ENCODE peak calls at places on chromosomes 13 and 19, in ten cellular contexts. K is ascending aorta; V is mucosa of descending colon; O is CD8-positive, alpha-beta T cell; H is tibial artery; C is mammary epithelial cell; I is A549; Z is left ventricle myocardium inferior; G is GM23338; D is adipocyte. X is an unnamed sample.

GRCh38 chr13:64910061-64910460 is 2320.1 kb downstream of the PCDH9 start:
- DNase-seq in K (no peak), V (no peak), O (no peak), H (no peak), C (peak; percentile 43), I (no peak), Z (no peak), G (no peak), D (no peak), X (no peak)

GRCh38 chr13:36163809-36164308 is 32.7 kb upstream of the DCLK1 start:
- DNase-seq in K (peak; percentile 18), V (peak; percentile 9), O (no peak), H (peak; percentile 84), C (peak; percentile 84), I (no peak), Z (peak; percentile 66), G (peak; percentile 21), D (peak; percentile 92), X (no peak)

GRCh38 chr13:71021810-71022422 is 845.1 kb downstream of the DACH1 start:
- DNase-seq in K (no peak), V (no peak), O (no peak), H (no peak), C (no peak), I (no peak), Z (no peak), G (no peak), D (no peak), X (no peak)

GRCh38 chr13:110841846-110842245 is 73.0 kb downstream of the ANKRD10 start:
- DNase-seq in K (no peak), V (no peak), O (no peak), H (no peak), C (peak; percentile 77), I (no peak), Z (no peak), G (no peak), D (no peak), X (peak; percentile 12)

GRCh38 chr19:5001547-5002131 is 32.7 kb downstream of the KDM4B start:
- DNase-seq in K (no peak), V (peak; percentile 32), O (no peak), H (no peak), C (peak; percentile 25), I (peak; percentile 62), Z (no peak), G (peak; percentile 75), D (peak; percentile 65), X (peak; percentile 81)

GRCh38 chr19:2171349-2172145 is 7.8 kb downstream of the DOT1L start:
- DNase-seq in K (no peak), V (no peak), O (peak; percentile 72), H (no peak), C (no peak), I (no peak), Z (peak; percentile 73), G (peak; percentile 72), D (no peak), X (peak; percentile 83)

GRCh38 chr13:98068511-98068910 is 74.4 kb upstream of the FARP1 start:
- DNase-seq in K (no peak), V (no peak), O (no peak), H (no peak), C (peak; percentile 58), I (no peak), Z (no peak), G (no peak), D (no peak), X (no peak)

GRCh38 chr13:98879965-98880364 is 97.9 kb downstream of the DOCK9 start:
- DNase-seq in K (no peak), V (no peak), O (no peak), H (no peak), C (no peak), I (no peak), Z (no peak), G (no peak), D (no peak), X (no peak)

GRCh38 chr19:5024282-5024681 is 55.4 kb downstream of the KDM4B start:
- DNase-seq in K (no peak), V (no peak), O (no peak), H (no peak), C (no peak), I (no peak), Z (no peak), G (no peak), D (no peak), X (no peak)

GRCh38 chr13:109105899-109106298 is 476.5 kb downstream of the MYO16 start:
- DNase-seq in K (no peak), V (no peak), O (no peak), H (no peak), C (no peak), I (no peak), Z (no peak), G (no peak), D (peak; percentile 42), X (no peak)

GRCh38 chr13:32029684-32030083 is 1.9 kb upstream of the FRY start:
- DNase-seq in K (no peak), V (no peak), O (no peak), H (no peak), C (no peak), I (no peak), Z (no peak), G (no peak), D (no peak), X (no peak)

GRCh38 chr19:7658219-7658686 is 10.6 kb upstream of the RETN start:
- DNase-seq in K (no peak), V (no peak), O (no peak), H (no peak), C (no peak), I (no peak), Z (no peak), G (peak; percentile 63), D (no peak), X (no peak)

GRCh38 chr13:112782433-112783010 is 92.7 kb downstream of the ATP11A start:
- DNase-seq in K (no peak), V (no peak), O (peak; percentile 36), H (no peak), C (no peak), I (no peak), Z (no peak), G (no peak), D (no peak), X (no peak)

GRCh38 chr13:96958286-96958891 is 35.9 kb downstream of the OXGR1 start:
- DNase-seq in K (no peak), V (peak; percentile 56), O (no peak), H (no peak), C (peak; percentile 4), I (peak; percentile 31), Z (no peak), G (peak; percentile 84), D (peak; percentile 87), X (no peak)

GRCh38 chr19:4014541-4015491 is 7.3 kb downstream of the PIAS4 start:
- DNase-seq in K (no peak), V (peak; percentile 35), O (no peak), H (no peak), C (no peak), I (no peak), Z (peak; percentile 64), G (peak; percentile 70), D (no peak), X (peak; percentile 89)

GRCh38 chr19:39370735-39371134 is 20.2 kb downstream of the PAF1 start:
- DNase-seq in K (no peak), V (no peak), O (no peak), H (peak; percentile 16), C (no peak), I (no peak), Z (no peak), G (no peak), D (no peak), X (no peak)

GRCh38 chr19:39375929-39376328 is 15.0 kb downstream of the PAF1 start:
- DNase-seq in K (no peak), V (no peak), O (no peak), H (no peak), C (no peak), I (no peak), Z (no peak), G (no peak), D (no peak), X (no peak)

GRCh38 chr19:39369200-39369599 is 21.7 kb downstream of the PAF1 start:
- DNase-seq in K (no peak), V (no peak), O (no peak), H (no peak), C (no peak), I (no peak), Z (no peak), G (no peak), D (no peak), X (no peak)

GRCh38 chr19:39372047-39372802 is 18.7 kb downstream of the PAF1 start:
- DNase-seq in K (peak; percentile 41), V (peak; percentile 61), O (no peak), H (peak; percentile 93), C (peak; percentile 20), I (no peak), Z (peak; percentile 82), G (no peak), D (peak; percentile 92), X (no peak)

DNA sequence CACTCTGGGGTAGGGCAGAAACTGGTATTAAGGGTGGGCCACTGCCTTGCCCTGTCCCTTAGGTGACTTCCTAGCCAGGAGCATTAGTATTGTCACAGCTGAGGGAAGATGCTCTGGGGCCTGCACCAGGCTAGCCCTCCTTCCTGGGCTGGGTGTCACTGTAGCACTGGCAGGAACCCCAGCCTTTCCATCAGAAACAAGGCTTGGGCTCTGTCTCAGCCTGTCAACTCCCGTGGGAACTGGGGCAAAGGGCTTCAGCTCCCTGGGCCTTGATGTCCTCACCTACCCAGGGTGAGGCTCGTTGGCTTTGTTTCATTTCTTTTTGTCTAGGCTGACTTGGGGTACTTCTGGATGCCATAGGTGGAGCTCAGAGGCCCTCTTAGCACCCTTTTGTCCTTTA is 18.0 kb downstream of the PAF1 start:
- DNase-seq in K (no peak), V (no peak), O (no peak), H (no peak), C (no peak), I (no peak), Z (no peak), G (no peak), D (peak; percentile 34), X (no peak)
- H3K4me3 ChIP-seq in K (peak overlapping the region; percentile 33), V (no peak overlapping the region), O (no peak overlapping the region), H (no peak overlapping the region), C (no peak overlapping the region), I (no peak overlapping the region), Z (peak overlapping the region; percentile 19), G (no peak overlapping the region), D (peak overlapping the region; percentile 2), X (no peak overlapping the region)

GRCh38 chr13:60327551-60327950 is 69.5 kb upstream of the TDRD3 start:
- DNase-seq in K (no peak), V (peak; percentile 11), O (no peak), H (no peak), C (no peak), I (no peak), Z (no peak), G (no peak), D (no peak), X (no peak)
- H3K4me1 ChIP-seq in K (no peaks in the 10 kb centered on the region), V (peaks cover 5% of the 10 kb centered on the region), O (no peaks in the 10 kb centered on the region), H (no peaks in the 10 kb centered on the region), C (no peaks in the 10 kb centered on the region), I (no peaks in the 10 kb centered on the region), Z (peaks cover 15% of the 10 kb centered on the region), G (no peaks in the 10 kb centered on the region), D (no peaks in the 10 kb centered on the region), X (peaks cover 17% of the 10 kb centered on the region)

GRCh38 chr13:66224644-66225043 is 1005.5 kb downstream of the PCDH9 start:
- DNase-seq in K (no peak), V (no peak), O (no peak), H (no peak), C (no peak), I (no peak), Z (no peak), G (peak; percentile 90), D (no peak), X (peak; percentile 60)
- H3K4me3 ChIP-seq in K (no peak overlapping the region), V (no peak overlapping the region), O (no peak overlapping the region), H (no peak overlapping the region), C (no peak overlapping the region), I (no peak overlapping the region), Z (no peak overlapping the region), G (no peak overlapping the region), D (no peak overlapping the region), X (no peak overlapping the region)

GRCh38 chr19:1097810-1098176 is 2.6 kb upstream of the POLR2E start:
- DNase-seq in K (no peak), V (no peak), O (no peak), H (no peak), C (no peak), I (peak; percentile 68), Z (no peak), G (no peak), D (no peak), X (no peak)
- H3K4me1 ChIP-seq in K (peaks cover 29% of the 10 kb centered on the region), V (peaks cover 37% of the 10 kb centered on the region), O (peaks cover 54% of the 10 kb centered on the region), H (no peaks in the 10 kb centered on the region), C (peaks cover 35% of the 10 kb centered on the region), I (peaks cover 49% of the 10 kb centered on the region), Z (peaks cover 77% of the 10 kb centered on the region), G (peaks cover 10% of the 10 kb centered on the region), D (peaks cover 62% of the 10 kb centered on the region), X (peaks cover 5% of the 10 kb centered on the region)